ENCODE peak calls at places on chromosomes 13 and 19, in seven cellular contexts. I is activated T-cell treated with anti-CD3 and anti-CD28 coated beads, Interleukin-2, amount 50 U/mL, for 1 hour; K is NCI-H1694; O is AG09319; F is activated CD8-positive, alpha-beta T cell treated with anti-CD3 and anti-CD28 coated beads for 36 hours; C is MCF 10A; J is CD4-positive, alpha-beta T cell. Z is an unnamed sample.
A peak's percentile ranks its signal among the peaks of the same experiment; 100 is the strongest.

GRCh38 chr19:49677901-49678674 is 1.0 kb downstream of the PRMT1 start:
- DNase-seq in C (peak; percentile 79), F (peak; percentile 95), I (peak; percentile 85), J (peak; percentile 77), K (peak; percentile 95), O (no peak), Z (peak; percentile 72)

GRCh38 chr13:113632706-113633484 is 25.1 kb downstream of the ATP4B start:
- DNase-seq in F (no peak), K (no peak), J (no peak), O (no peak), I (no peak), C (no peak), Z (no peak)

GRCh38 chr19:38278751-38279150 is 14.4 kb downstream of the SPINT2 start:
- DNase-seq in C (no peak), I (no peak), F (no peak), J (no peak), K (no peak), O (no peak), Z (no peak)

GRCh38 chr13:34911159-34911558 is 30.9 kb upstream of the NBEA start:
- DNase-seq in F (no peak), C (no peak), J (no peak), O (no peak), K (no peak), I (no peak), Z (no peak)

GRCh38 chr19:58586131-58586765 is 13.1 kb upstream of the MZF1 start:
- DNase-seq in J (no peak), O (no peak), I (no peak), C (no peak), K (no peak), F (no peak), Z (no peak)

GRCh38 chr19:17996826-17997316 is 11.1 kb upstream of the ARRDC2 start:
- DNase-seq in C (peak; percentile 83), K (no peak), F (peak; percentile 91), I (peak; percentile 92), O (no peak), J (peak; percentile 84), Z (peak; percentile 81)

GRCh38 chr13:70125693-70126092 is 17.4 kb upstream of the KLHL1 start:
- DNase-seq in F (no peak), C (no peak), K (no peak), O (no peak), J (no peak), I (no peak), Z (no peak)

GRCh38 chr13:49540552-49540951 is 44.8 kb downstream of the PHF11 start:
- DNase-seq in K (no peak), O (no peak), F (no peak), C (peak; percentile 3), J (no peak), I (no peak), Z (no peak)

GRCh38 chr13:37143901-37144300 is 38.4 kb upstream of the CSNK1A1L start:
- DNase-seq in I (no peak), O (no peak), K (no peak), J (no peak), F (no peak), C (peak; percentile 5), Z (no peak)

GRCh38 chr19:2446390-2446789 is 10.4 kb downstream of the LMNB2 start:
- DNase-seq in J (peak; percentile 11), O (no peak), K (no peak), I (peak; percentile 36), C (no peak), F (peak; percentile 70), Z (no peak)

GRCh38 chr19:36745870-36746269 is 26.7 kb downstream of the ZNF850 start:
- DNase-seq in I (no peak), O (no peak), C (no peak), F (no peak), J (no peak), K (no peak), Z (no peak)

GRCh38 chr19:4140237-4140711 is 13.2 kb upstream of the CREB3L3 start:
- DNase-seq in C (peak; percentile 65), I (no peak), F (peak; percentile 40), K (peak; percentile 23), J (no peak), O (no peak), Z (no peak)

GRCh38 chr13:32314968-32315254 is 252 bp downstream of the ZAR1L start:
- DNase-seq in C (no peak), I (no peak), O (no peak), J (peak; percentile 21), K (peak; percentile 2), F (peak; percentile 89), Z (peak; percentile 50)

GRCh38 chr19:35750167-35750566 is 1.8 kb downstream of the LIN37 start:
- DNase-seq in I (no peak), C (no peak), F (no peak), K (no peak), J (no peak), O (no peak), Z (no peak)

GRCh38 chr19:35484637-35485036 is 5.6 kb downstream of the KRTDAP start:
- DNase-seq in C (no peak), F (peak; percentile 24), K (no peak), O (no peak), I (no peak), J (no peak), Z (no peak)

GRCh38 chr19:49798574-49798973 is 14.5 kb downstream of the FUZ start:
- DNase-seq in C (no peak), J (no peak), F (no peak), I (no peak), K (no peak), O (no peak), Z (no peak)

GRCh38 chr19:30236587-30236986 is 135.6 kb upstream of the ZNF536 start:
- DNase-seq in F (no peak), K (no peak), O (no peak), J (no peak), I (no peak), C (no peak), Z (no peak)

GRCh38 chr13:101007245-101007644 is 332.6 kb upstream of the TMTC4 start:
- DNase-seq in F (no peak), C (no peak), J (no peak), I (no peak), K (no peak), O (no peak), Z (no peak)

GRCh38 chr19:658916-659839 is 3.8 kb downstream of the RNF126 start:
- DNase-seq in F (peak; percentile 47), O (no peak), J (no peak), I (peak; percentile 62), C (no peak), K (no peak), Z (peak; percentile 88)

GRCh38 chr19:44643605-44644390 is at the start of gene PVR:
- DNase-seq in K (peak; percentile 30), F (peak; percentile 54), I (peak; percentile 21), O (no peak), C (peak; percentile 82), J (peak; percentile 2), Z (no peak)

GRCh38 chr13:45500492-45501174 is 35.9 kb downstream of the COG3 start:
- DNase-seq in I (no peak), J (no peak), K (no peak), F (no peak), O (peak; percentile 52), C (peak; percentile 69), Z (no peak)

GRCh38 chr13:97445504-97446187 is 11.7 kb downstream of the RAP2A start:
- DNase-seq in K (no peak), C (no peak), I (no peak), O (no peak), F (no peak), J (no peak), Z (no peak)

GRCh38 chr13:100789481-100789880 is 114.9 kb upstream of the TMTC4 start:
- DNase-seq in K (peak; percentile 31), J (no peak), C (peak; percentile 14), F (no peak), O (no peak), I (no peak), Z (no peak)

GRCh38 chr13:113744197-113745000 is 14.6 kb upstream of the TMEM255B start:
- DNase-seq in O (no peak), I (no peak), C (no peak), F (no peak), J (no peak), K (no peak), Z (no peak)

GRCh38 chr19:28960986-28961705 is 251.8 kb downstream of the UQCRFS1 start:
- DNase-seq in O (no peak), I (no peak), J (no peak), F (no peak), C (no peak), K (no peak), Z (no peak)

GRCh38 chr19:34428549-34429285 is 536 bp downstream of the UBA2 start:
- DNase-seq in O (no peak), C (peak; percentile 47), F (peak; percentile 66), J (no peak), K (peak; percentile 3), I (no peak), Z (no peak)

GRCh38 chr19:14686411-14686810 is 3.4 kb upstream of the ZNF333 start:
- DNase-seq in C (peak; percentile 35), K (no peak), O (no peak), J (peak; percentile 4), F (peak; percentile 49), I (no peak), Z (peak; percentile 55)

GRCh38 chr13:24764276-24764630 is 284 bp downstream of the RNF17 start:
- DNase-seq in I (no peak), F (no peak), C (no peak), J (no peak), K (no peak), O (no peak), Z (no peak)

GRCh38 chr19:49017666-49018351 is 918 bp upstream of the LHB start:
- DNase-seq in C (no peak), O (no peak), F (peak; percentile 73), J (peak; percentile 60), K (peak; percentile 46), I (peak; percentile 81), Z (peak; percentile 54)

GRCh38 chr13:97353927-97354326 is 80.0 kb upstream of the RAP2A start:
- DNase-seq in J (no peak), C (no peak), O (no peak), I (no peak), F (no peak), K (no peak), Z (no peak)

GRCh38 chr13:114162533-114162922 is 16.5 kb upstream of the CFAP97D2 start:
- DNase-seq in F (no peak), I (no peak), J (no peak), K (no peak), O (no peak), C (no peak), Z (no peak)

GRCh38 chr19:3129112-3129511 is 6.7 kb upstream of the GNA15 start:
- DNase-seq in F (peak; percentile 26), I (no peak), O (peak; percentile 35), J (no peak), K (peak; percentile 35), C (peak; percentile 71), Z (no peak)

GRCh38 chr13:42696191-42696590 is 85.2 kb upstream of the FAM216B start:
- DNase-seq in I (no peak), J (no peak), K (peak; percentile 31), F (no peak), C (peak; percentile 22), O (no peak), Z (no peak)

GRCh38 chr13:70732611-70733010 is 624.4 kb upstream of the KLHL1 start:
- DNase-seq in C (no peak), F (no peak), O (no peak), I (no peak), K (peak; percentile 22), J (no peak), Z (no peak)

GRCh38 chr19:2050991-2051770 is at the start of gene MKNK2:
- DNase-seq in O (peak; percentile 59), K (peak; percentile 40), I (peak; percentile 97), C (peak; percentile 90), F (peak; percentile 95), J (peak; percentile 96), Z (peak; percentile 94)

GRCh38 chr13:41813426-41813825 is 147.5 kb downstream of the VWA8 start:
- DNase-seq in J (no peak), I (no peak), O (no peak), C (no peak), K (no peak), F (no peak), Z (no peak)

GRCh38 chr19:14138576-14139265 is 2.3 kb upstream of the ASF1B start:
- DNase-seq in K (no peak), F (no peak), I (no peak), J (no peak), O (no peak), C (peak; percentile 23), Z (no peak)

GRCh38 chr13:60012503-60012902 is 151.2 kb downstream of the DIAPH3 start:
- DNase-seq in K (no peak), O (no peak), J (no peak), I (no peak), F (no peak), C (peak; percentile 88), Z (no peak)